ENCODE peak calls at places on chromosomes 3 and 15, in six cellular contexts. M is K562, R is SK-N-SH, H is HepG2, S is H1, C is GM12878. Y is an unnamed sample.

GRCh38 chr3:48566401-48566760 is 2.8 kb upstream of the UCN2 start:
- DNase-seq in M (no peak), R (no peak), H (no peak), S (no peak), C (no peak), Y (no peak)

GRCh38 chr15:67331676-67332075 is 77.1 kb downstream of the IQCH start:
- DNase-seq in M (no peak), R (no peak), H (no peak), S (no peak), C (no peak), Y (no peak)

GRCh38 chr15:69092159-69092558 is 68.3 kb upstream of the GLCE start:
- DNase-seq in M (no peak), R (no peak), H (peak), S (no peak), C (no peak), Y (no peak)

GRCh38 chr15:73994912-73995622 is 551 bp downstream of the PML start:
- DNase-seq in M (peak), R (no peak), H (no peak), S (no peak), C (no peak), Y (peak)

GRCh38 chr3:180804871-180805430 is 107.5 kb upstream of the FXR1 start:
- DNase-seq in M (no peak), R (no peak), H (peak), S (peak), C (no peak), Y (no peak)

GRCh38 chr3:96347289-96347688 is 467.1 kb upstream of the EPHA6 start:
- DNase-seq in M (no peak), R (no peak), H (no peak), S (no peak), C (no peak), Y (no peak)

GRCh38 chr3:103047640-103048370 is 613.0 kb downstream of the ZPLD1 start:
- DNase-seq in M (no peak), R (no peak), H (no peak), S (no peak), C (no peak), Y (no peak)

GRCh38 chr3:158649791-158650190 is 5.5 kb downstream of the GFM1 start:
- DNase-seq in M (peak), R (no peak), H (peak), S (no peak), C (no peak), Y (no peak)

GRCh38 chr3:128879991-128880390 is 571 bp downstream of the ACAD9 start:
- DNase-seq in M (no peak), R (no peak), H (no peak), S (no peak), C (no peak), Y (no peak)

GRCh38 chr3:159417761-159418160 is 570.9 kb upstream of the IL12A start:
- DNase-seq in M (no peak), R (no peak), H (no peak), S (no peak), C (no peak), Y (no peak)

GRCh38 chr3:134342269-134342668 is 32.0 kb downstream of the AMOTL2 start:
- DNase-seq in M (no peak), R (no peak), H (no peak), S (no peak), C (no peak), Y (no peak)

GRCh38 chr3:14630404-14631100 is 21.0 kb upstream of the CCDC174 start:
- DNase-seq in M (no peak), R (no peak), H (no peak), S (no peak), C (no peak), Y (no peak)

GRCh38 chr3:104805042-104805441 is 561.7 kb upstream of the ALCAM start:
- DNase-seq in M (no peak), R (peak), H (no peak), S (no peak), C (no peak), Y (no peak)

GRCh38 chr3:10273697-10274305 is 18.9 kb downstream of the GHRL start:
- DNase-seq in M (no peak), R (no peak), H (no peak), S (no peak), C (no peak), Y (peak)

GRCh38 chr15:58521293-58521991 is 89.7 kb downstream of the LIPC start:
- DNase-seq in M (peak), R (no peak), H (peak), S (no peak), C (no peak), Y (peak)

GRCh38 chr3:106104078-106104477 is 235.3 kb upstream of the CBLB start:
- DNase-seq in M (no peak), R (no peak), H (no peak), S (no peak), C (no peak), Y (no peak)

GRCh38 chr3:11373235-11373634 is 101.0 kb downstream of the ATG7 start:
- DNase-seq in M (no peak), R (no peak), H (no peak), S (no peak), C (no peak), Y (no peak)

GRCh38 chr3:126208618-126209256 is 28.4 kb upstream of the ALDH1L1 start:
- DNase-seq in M (no peak), R (peak), H (peak), S (no peak), C (no peak), Y (peak)

GRCh38 chr3:122942241-122942640 is 85.3 kb downstream of the SEMA5B start:
- DNase-seq in M (no peak), R (no peak), H (no peak), S (no peak), C (no peak), Y (no peak)

GRCh38 chr3:71582612-71583568 is 638 bp downstream of the FOXP1 start:
- DNase-seq in M (peak), R (peak), H (peak), S (peak), C (no peak), Y (peak)

GRCh38 chr3:5071061-5071460 is 51.0 kb upstream of the ARL8B start:
- DNase-seq in M (no peak), R (no peak), H (no peak), S (no peak), C (no peak), Y (peak)

GRCh38 chr15:65300924-65301441 is 3.5 kb upstream of the RNU5B-1 start:
- DNase-seq in M (no peak), R (no peak), H (no peak), S (peak), C (no peak), Y (no peak)

GRCh38 chr3:173911446-173911845 is 513.9 kb downstream of the NLGN1 start:
- DNase-seq in M (no peak), R (no peak), H (no peak), S (no peak), C (no peak), Y (no peak)

GRCh38 chr3:64220161-64220560 is 5.1 kb downstream of the PRICKLE2 start:
- DNase-seq in M (no peak), R (no peak), H (no peak), S (no peak), C (no peak), Y (no peak)

GRCh38 chr3:113896930-113897329 is 50.9 kb upstream of the ZDHHC23 start:
- DNase-seq in M (no peak), R (no peak), H (no peak), S (no peak), C (no peak), Y (no peak)

GRCh38 chr15:85488997-85489396 is 108.6 kb downstream of the AKAP13 start:
- DNase-seq in M (no peak), R (no peak), H (no peak), S (no peak), C (no peak), Y (no peak)

GRCh38 chr15:65957451-65957850 is 88.2 kb downstream of the RAB11A start:
- DNase-seq in M (no peak), R (no peak), H (no peak), S (no peak), C (no peak), Y (no peak)

GRCh38 chr3:161939919-161940693 is 443.5 kb downstream of the OTOL1 start:
- DNase-seq in M (no peak), R (no peak), H (no peak), S (no peak), C (no peak), Y (peak)

GRCh38 chr15:72445426-72445825 is 28.7 kb upstream of the ARIH1 start:
- DNase-seq in M (no peak), R (peak), H (no peak), S (no peak), C (no peak), Y (no peak)

GRCh38 chr3:170751894-170752283 is 118.1 kb downstream of the RPL22L1 start:
- DNase-seq in M (no peak), R (no peak), H (no peak), S (no peak), C (no peak), Y (no peak)

GRCh38 chr3:63030666-63031065 is 155.4 kb upstream of the CADPS start:
- DNase-seq in M (no peak), R (no peak), H (no peak), S (no peak), C (no peak), Y (no peak)

GRCh38 chr3:127008236-127008635 is 25.3 kb downstream of the PLXNA1 start:
- DNase-seq in M (no peak), R (peak), H (no peak), S (no peak), C (no peak), Y (no peak)

GRCh38 chr15:58985443-58985842 is 2.0 kb upstream of the RNF111 start:
- DNase-seq in M (peak), R (no peak), H (peak), S (no peak), C (no peak), Y (no peak)

GRCh38 chr15:76964157-76964556 is 30.8 kb upstream of the PSTPIP1 start:
- DNase-seq in M (no peak), R (no peak), H (no peak), S (no peak), C (no peak), Y (no peak)

GRCh38 chr3:44468572-44469520 is 8.6 kb downstream of the ZNF445 start:
- DNase-seq in M (peak), R (no peak), H (no peak), S (peak), C (no peak), Y (no peak)
- H3K4me3 ChIP-seq in M (no peak), R (no peak), H (no peak), S (no peak), C (no peak), Y (no peak)

DNA sequence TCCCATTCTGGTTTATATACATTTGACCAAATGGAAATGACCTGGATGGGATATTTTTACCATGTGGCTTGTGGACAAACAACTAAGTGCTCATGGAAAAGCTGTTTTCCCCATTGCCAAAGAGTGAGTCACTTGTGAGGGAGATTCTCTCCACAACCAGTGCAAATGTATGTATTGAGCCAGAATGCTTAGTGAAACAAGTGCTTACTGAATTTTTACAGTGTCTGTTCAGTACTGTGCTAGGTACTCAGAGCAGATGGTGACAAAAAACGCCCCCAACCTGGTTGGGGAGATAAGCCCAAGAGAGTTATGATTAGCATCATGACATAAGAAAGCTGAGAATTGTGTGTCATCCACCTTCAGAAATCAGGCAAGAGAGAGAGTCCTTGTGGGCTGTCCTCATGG is 2.3 kb downstream of the CHP1 start:
- DNase-seq in M (peak), R (no peak), H (peak), S (no peak), C (no peak), Y (no peak)
- TF ChIP-seq GABPA in M (no peak), R (no peak), H (no peak), S (no peak), C (no peak), Y (no peak)

DNA sequence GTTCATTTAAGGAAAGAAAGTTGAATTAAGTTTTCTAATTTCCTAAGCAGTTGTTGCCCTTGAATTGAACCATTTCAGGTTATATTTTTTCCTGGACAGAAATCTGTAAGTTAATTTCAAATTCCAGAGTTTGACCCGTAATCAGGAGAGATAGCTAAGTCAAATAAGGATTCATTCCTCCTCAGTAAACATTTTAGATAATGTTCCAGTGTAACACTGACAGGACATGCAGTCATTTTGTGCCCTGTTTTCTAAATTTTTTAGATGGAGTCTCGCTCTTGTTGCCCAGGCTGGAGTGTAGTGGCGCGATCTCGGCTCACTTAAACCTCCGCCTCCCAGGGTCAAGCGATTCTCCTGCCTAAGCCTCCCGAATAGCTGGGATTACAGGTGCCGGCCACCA is 371.7 kb downstream of the DIPK2A start:
- DNase-seq in M (no peak), R (no peak), H (no peak), S (no peak), C (no peak), Y (no peak)
- H3K4me3 ChIP-seq in M (no peak), R (no peak), H (no peak), S (no peak), C (no peak), Y (no peak)

DNA sequence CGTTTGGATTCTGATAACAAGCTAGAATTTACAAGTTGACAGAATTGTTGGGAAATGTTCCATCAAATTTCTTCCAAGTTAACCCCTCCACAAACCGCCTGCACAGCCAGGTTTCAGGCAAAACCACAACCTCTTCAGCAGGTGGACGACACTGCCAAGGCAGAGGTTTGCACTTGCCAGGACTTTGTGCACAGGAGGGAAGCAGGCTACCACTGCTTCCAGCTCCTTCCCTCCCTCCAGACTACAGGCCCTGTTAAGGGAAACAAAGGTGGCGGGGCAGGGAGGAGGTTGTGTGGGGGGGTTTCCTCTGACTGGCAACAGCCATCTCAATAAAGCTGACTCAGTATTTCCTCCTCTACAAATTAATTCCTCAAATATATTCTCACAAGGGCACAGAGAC is 42.2 kb downstream of the TBC1D2B start:
- DNase-seq in M (no peak), R (no peak), H (no peak), S (no peak), C (no peak), Y (peak)
- TF ChIP-seq GABPA in M (no peak), R (no peak), H (no peak), S (no peak), C (no peak), Y (no peak)

GRCh38 chr3:120821426-120821825 is 78.9 kb downstream of the GTF2E1 start:
- DNase-seq in M (no peak), R (no peak), H (no peak), S (no peak), C (no peak), Y (no peak)
- H3K4me3 ChIP-seq in M (no peak), R (no peak), H (no peak), S (no peak), C (no peak), Y (no peak)

DNA sequence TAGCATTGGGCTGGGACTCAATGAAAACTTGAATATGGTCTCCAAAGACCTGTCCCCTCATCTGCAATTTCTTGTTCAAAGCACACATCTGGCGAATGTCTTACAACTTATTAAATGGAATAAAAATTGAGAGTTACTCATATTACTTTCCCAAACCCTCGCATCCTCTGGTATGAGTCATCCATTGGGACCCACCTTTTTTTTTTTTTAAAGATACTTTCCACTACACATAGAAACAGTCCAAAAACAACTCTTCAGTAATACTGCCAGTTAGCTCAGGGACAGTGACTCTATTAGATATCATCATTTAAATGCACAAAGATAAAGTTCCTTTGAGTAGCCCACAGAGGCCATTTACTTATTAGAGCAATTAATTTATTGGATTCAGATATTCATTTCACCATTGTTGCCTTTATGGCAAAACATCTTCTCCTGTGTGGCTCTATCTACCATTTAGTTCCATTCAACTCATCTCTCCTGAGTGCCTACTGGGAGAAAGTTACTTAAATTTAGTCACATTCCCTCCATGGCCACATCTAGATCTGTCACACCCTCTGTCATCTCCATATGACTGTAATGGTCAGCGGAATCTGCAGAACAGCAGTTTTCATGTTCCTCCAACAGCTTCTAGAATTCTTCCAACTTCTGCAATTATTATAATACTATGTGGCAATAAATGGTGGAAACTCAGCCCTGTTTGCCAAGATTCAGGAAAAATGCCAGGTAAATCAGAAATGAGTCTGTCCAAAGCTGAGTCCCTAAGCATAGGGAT is 77.9 kb upstream of the ARHGEF3 start:
- DNase-seq in M (no peak), R (no peak), H (no peak), S (no peak), C (no peak), Y (no peak)
- TF ChIP-seq GABPA in M (no peak), R (no peak), H (no peak), S (no peak), C (no peak), Y (no peak)

GRCh38 chr15:99019558-99020540 is 12.3 kb upstream of the PGPEP1L start:
- DNase-seq in M (no peak), R (no peak), H (peak), S (peak), C (no peak), Y (no peak)

GRCh38 chr15:99017322-99017701 is 9.7 kb upstream of the PGPEP1L start:
- DNase-seq in M (no peak), R (no peak), H (no peak), S (no peak), C (no peak), Y (no peak)

GRCh38 chr15:99016680-99017321 is 9.2 kb upstream of the PGPEP1L start:
- DNase-seq in M (no peak), R (peak), H (no peak), S (peak), C (no peak), Y (no peak)

GRCh38 chr15:99021669-99022068 is 14.1 kb upstream of the PGPEP1L start:
- DNase-seq in M (no peak), R (no peak), H (no peak), S (no peak), C (no peak), Y (no peak)

DNA sequence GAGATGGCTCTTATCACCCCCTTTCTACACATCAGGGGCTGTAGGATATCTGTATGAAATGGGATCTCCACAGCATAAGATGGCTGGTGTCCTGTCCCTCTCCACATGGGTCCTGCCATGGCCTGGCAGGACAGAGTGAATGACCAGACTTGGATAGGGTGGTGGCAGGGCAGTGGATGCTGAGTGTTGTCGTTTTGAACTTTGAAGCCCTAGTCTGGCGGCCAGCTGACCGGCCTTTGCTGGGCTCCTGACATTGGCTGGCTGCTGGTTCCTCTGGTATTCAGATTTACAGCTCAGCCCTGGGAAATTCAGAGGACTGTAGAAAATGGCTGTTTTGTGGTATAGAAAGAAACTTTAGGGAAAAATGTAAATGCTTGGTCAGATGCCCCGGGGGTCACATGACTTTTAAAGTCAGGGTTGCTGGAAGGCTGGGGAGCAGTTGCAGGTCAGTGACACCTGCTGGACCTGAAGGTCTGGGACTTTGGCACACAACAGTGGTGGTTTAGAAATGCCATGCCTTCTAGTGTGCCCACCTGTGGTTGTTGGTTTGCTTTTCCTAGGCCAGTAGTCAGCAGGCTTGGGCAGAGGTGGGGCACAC is 13.5 kb upstream of the PGPEP1L start:
- DNase-seq in M (no peak), R (no peak), H (no peak), S (peak), C (no peak), Y (no peak)
- H3K4me3 ChIP-seq in M (no peak), R (no peak), H (no peak), S (no peak), C (no peak), Y (no peak)

Y was measured in HL-60.